ENCODE peak calls at places on chromosomes 1 and 21, in five cellular contexts. C is left lung, B is HCEC 1CT, S is Kasumi-1, N is AG04450. U is an unnamed sample.

GRCh38 chr1:143652187-143652586 is 319.6 kb downstream of the FAM72C start:
- DNase-seq in B (no peak), S (no peak), N (no peak), C (no peak), U (no peak)

GRCh38 chr1:58909162-58909560 is 125.3 kb upstream of the JUN start:
- DNase-seq in S (no peak), B (peak), N (no peak), C (no peak), U (peak)

GRCh38 chr1:82091729-82092128 is 291.0 kb downstream of the ADGRL2 start:
- DNase-seq in S (no peak), C (no peak), N (no peak), B (no peak), U (no peak)

GRCh38 chr1:8689431-8690252 is 127.8 kb downstream of the RERE start:
- DNase-seq in S (no peak), B (no peak), C (no peak), N (no peak), U (no peak)

GRCh38 chr1:36134805-36135339 is 9.8 kb upstream of the COL8A2 start:
- DNase-seq in B (no peak), C (no peak), N (no peak), S (peak), U (no peak)

GRCh38 chr1:38360807-38361206 is 314.2 kb upstream of the POU3F1 start:
- DNase-seq in C (no peak), B (no peak), S (no peak), N (no peak), U (no peak)

GRCh38 chr1:25624604-25625003 is 8.0 kb downstream of the MAN1C1 start:
- DNase-seq in C (no peak), S (no peak), N (no peak), B (no peak), U (no peak)

GRCh38 chr1:203934027-203934426 is 72.6 kb downstream of the SNRPE start:
- DNase-seq in B (no peak), N (no peak), S (no peak), C (no peak), U (no peak)

GRCh38 chr1:19113362-19114092 is 96.5 kb downstream of the UBR4 start:
- DNase-seq in S (peak), N (no peak), C (no peak), B (peak), U (peak)

GRCh38 chr1:155063550-155064108 is at the start of gene EFNA4:
- DNase-seq in C (peak), B (peak), N (peak), S (peak), U (no peak)

GRCh38 chr1:117573386-117574040 is 32.3 kb upstream of the TENT5C start:
- DNase-seq in S (no peak), C (no peak), N (no peak), B (no peak), U (no peak)

GRCh38 chr1:207181838-207182237 is 77.8 kb downstream of the C4BPA start:
- DNase-seq in B (peak), N (no peak), S (no peak), C (no peak), U (no peak)

GRCh38 chr1:8839990-8840389 is 22.6 kb upstream of the RERE start:
- DNase-seq in N (no peak), B (no peak), S (no peak), C (no peak), U (no peak)

GRCh38 chr1:204736861-204737260 is 51.3 kb upstream of the LRRN2 start:
- DNase-seq in N (no peak), B (no peak), S (no peak), C (no peak), U (no peak)

GRCh38 chr21:37060296-37060695 is 12.6 kb downstream of the PIGP start:
- DNase-seq in C (no peak), N (peak), S (peak), B (peak), U (peak)

GRCh38 chr1:41559331-41559730 is 74.8 kb upstream of the EDN2 start:
- DNase-seq in B (no peak), C (no peak), S (no peak), N (no peak), U (no peak)

GRCh38 chr1:101181930-101182329 is 54.9 kb upstream of the S1PR1 start:
- DNase-seq in N (no peak), B (peak), S (no peak), C (no peak), U (no peak)

GRCh38 chr21:27505516-27505915 is 538.6 kb upstream of the ADAMTS5 start:
- DNase-seq in S (no peak), B (peak), C (no peak), N (peak), U (peak)

GRCh38 chr1:43621861-43622260 is 28.1 kb upstream of the KDM4A start:
- DNase-seq in S (no peak), C (peak), N (no peak), B (no peak), U (no peak)

GRCh38 chr1:40762144-40762923 is 21.3 kb upstream of the KCNQ4 start:
- DNase-seq in C (no peak), B (no peak), S (no peak), N (no peak), U (no peak)

GRCh38 chr1:232192781-232193450 is 437.0 kb downstream of the SIPA1L2 start:
- DNase-seq in B (no peak), S (no peak), C (no peak), N (no peak), U (no peak)

GRCh38 chr1:28602536-28603439 is 10.7 kb downstream of the RAB42 start:
- DNase-seq in N (peak), C (no peak), S (peak), B (peak), U (no peak)

GRCh38 chr21:28142692-28143091 is 850.0 kb downstream of the LTN1 start:
- DNase-seq in N (peak), S (peak), C (no peak), B (peak), U (peak)

GRCh38 chr1:229042482-229042881 is 228.4 kb upstream of the RAB4A start:
- DNase-seq in S (no peak), B (no peak), C (no peak), N (no peak), U (no peak)

GRCh38 chr21:28100366-28100765 is 892.3 kb downstream of the LTN1 start:
- DNase-seq in B (no peak), N (no peak), S (no peak), C (no peak), U (no peak)

GRCh38 chr1:98985687-98986086 is 19.0 kb downstream of the PLPPR5 start:
- DNase-seq in S (no peak), B (no peak), N (no peak), C (no peak), U (no peak)

GRCh38 chr1:202129453-202130274 is 6.9 kb downstream of the GPR37L1 start:
- DNase-seq in N (no peak), S (no peak), B (no peak), C (no peak), U (no peak)

U was measured in GM04503.